ENCODE peak calls at places on chromosome 20, in six cellular contexts. J, O, Q, L, U and M are unnamed samples.

GRCh38 chr20:20018366-20018765 is 1.2 kb downstream of the NAA20 start:
- DNase-seq in J (no peak), O (no peak), Q (no peak), L (no peak), U (no peak), M (no peak)

GRCh38 chr20:44001667-44002596 is 87.3 kb downstream of the TOX2 start:
- DNase-seq in J (no peak), O (no peak), Q (no peak), L (no peak), U (no peak), M (no peak)

GRCh38 chr20:21118138-21118537 is 7.7 kb upstream of the KIZ start:
- DNase-seq in J (no peak), O (no peak), Q (no peak), L (no peak), U (no peak), M (no peak)

GRCh38 chr20:41386502-41387427 is 20.1 kb upstream of the EMILIN3 start:
- DNase-seq in J (peak; percentile 61), O (peak; percentile 62), Q (no peak), L (no peak), U (no peak), M (no peak)

GRCh38 chr20:8454137-8454712 is 322.2 kb downstream of the PLCB1 start:
- DNase-seq in J (no peak), O (peak; percentile 88), Q (no peak), L (no peak), U (no peak), M (no peak)

GRCh38 chr20:19745584-19745983 is 12.5 kb upstream of the RIN2 start:
- DNase-seq in J (no peak), O (no peak), Q (no peak), L (no peak), U (no peak), M (no peak)

GRCh38 chr20:3621111-3621510 is 42.1 kb downstream of the GFRA4 start:
- DNase-seq in J (no peak), O (no peak), Q (no peak), L (no peak), U (no peak), M (no peak)

GRCh38 chr20:32823737-32824588 is 4.2 kb downstream of the MAPRE1 start:
- DNase-seq in J (peak; percentile 26), O (peak; percentile 12), Q (no peak), L (no peak), U (no peak), M (no peak)

GRCh38 chr20:38872491-38873049 is 53.6 kb upstream of the FAM83D start:
- DNase-seq in J (no peak), O (no peak), Q (no peak), L (no peak), U (no peak), M (no peak)
- H3K4me3 ChIP-seq in J (no peak overlapping the region), O (no peak overlapping the region), Q (no peak overlapping the region), L (no peak overlapping the region), U (no peak overlapping the region), M (peak overlapping the region; percentile 21)

DNA sequence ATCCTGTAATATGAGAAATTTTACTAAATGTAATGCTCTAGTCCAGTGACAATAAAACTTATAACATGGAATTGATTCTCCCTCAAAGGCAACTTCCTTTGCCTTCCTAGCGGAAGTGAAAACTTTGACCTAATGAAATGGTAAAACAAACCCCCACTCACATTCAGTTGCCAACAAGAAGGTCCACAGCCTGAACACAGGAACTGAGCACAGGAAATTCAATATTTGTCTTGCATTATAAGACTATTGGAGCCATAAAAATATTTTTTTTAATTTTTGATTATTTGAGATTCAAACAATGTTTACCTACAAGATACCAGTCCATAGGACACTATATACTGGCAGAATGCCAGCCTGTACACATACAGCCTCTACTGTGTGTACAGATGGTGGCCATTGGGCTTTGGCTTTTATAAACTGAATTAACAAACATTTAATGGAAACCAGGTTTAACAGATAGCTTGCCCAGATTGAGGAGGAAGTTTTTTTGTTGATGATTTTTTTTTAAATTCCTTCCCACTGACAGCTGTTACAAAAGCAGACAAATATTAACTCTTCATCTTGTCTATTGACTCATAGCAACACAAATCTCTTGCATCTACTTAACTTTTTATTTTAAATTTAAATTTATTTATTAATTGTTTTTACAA is 481.5 kb upstream of the JAG1 start:
- DNase-seq in J (no peak), O (no peak), Q (no peak), L (no peak), U (no peak), M (no peak)
- H3K27ac ChIP-seq in J (no peak overlapping the region), O (no peak overlapping the region), Q (no peak overlapping the region), L (no peak overlapping the region), U (no peak overlapping the region), M (no peak overlapping the region)

GRCh38 chr20:51022803-51023616 is at the start of gene KCNG1:
- DNase-seq in J (peak; percentile 86), O (peak; percentile 67), Q (peak; percentile 79), L (peak; percentile 88), U (no peak), M (no peak)

GRCh38 chr20:51021067-51022025 is 1.6 kb downstream of the KCNG1 start:
- DNase-seq in J (no peak), O (peak; percentile 30), Q (no peak), L (no peak), U (no peak), M (no peak)

GRCh38 chr20:51022227-51022802 is 592 bp downstream of the KCNG1 start:
- DNase-seq in J (no peak), O (no peak), Q (no peak), L (no peak), U (no peak), M (no peak)

GRCh38 chr20:51019598-51020592 is 3.0 kb downstream of the KCNG1 start:
- DNase-seq in J (no peak), O (no peak), Q (no peak), L (no peak), U (no peak), M (no peak)

DNA sequence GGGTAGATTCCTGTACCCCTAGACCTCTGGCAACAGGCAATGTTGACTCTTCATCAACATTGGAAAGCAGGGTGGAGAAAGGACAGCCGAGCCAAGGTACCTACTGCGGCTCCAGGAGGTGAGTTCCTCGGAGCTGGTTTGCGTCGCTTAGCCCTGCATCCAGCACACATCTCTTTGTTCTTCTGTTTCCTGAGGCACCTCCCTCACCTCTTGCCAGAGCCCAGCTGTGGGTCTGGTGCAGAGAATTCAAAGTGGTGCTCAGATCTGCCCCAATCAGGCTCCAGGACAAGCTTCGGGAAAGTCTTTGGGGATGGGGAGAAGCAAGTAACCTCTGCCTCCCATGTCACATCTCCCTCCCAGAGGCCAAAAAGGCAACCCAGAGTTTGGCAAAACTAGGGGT is 2.2 kb downstream of the KCNG1 start:
- DNase-seq in J (no peak), O (no peak), Q (no peak), L (no peak), U (no peak), M (no peak)
- H3K4me3 ChIP-seq in J (no peak overlapping the region), O (no peak overlapping the region), Q (no peak overlapping the region), L (no peak overlapping the region), U (no peak overlapping the region), M (no peak overlapping the region)

GRCh38 chr20:25355866-25356265 is 34.8 kb downstream of the ABHD12 start:
- DNase-seq in J (no peak), O (no peak), Q (no peak), L (no peak), U (no peak), M (no peak)
- H3K27ac ChIP-seq in J (no peak overlapping the region), O (no peak overlapping the region), Q (no peak overlapping the region), L (no peak overlapping the region), U (no peak overlapping the region), M (no peak overlapping the region)

GRCh38 chr20:49497217-49497560 is 14.7 kb upstream of the KCNB1 start:
- DNase-seq in J (no peak), O (no peak), Q (no peak), L (no peak), U (no peak), M (no peak)
- H3K4me3 ChIP-seq in J (no peak overlapping the region), O (no peak overlapping the region), Q (no peak overlapping the region), L (no peak overlapping the region), U (no peak overlapping the region), M (no peak overlapping the region)

DNA sequence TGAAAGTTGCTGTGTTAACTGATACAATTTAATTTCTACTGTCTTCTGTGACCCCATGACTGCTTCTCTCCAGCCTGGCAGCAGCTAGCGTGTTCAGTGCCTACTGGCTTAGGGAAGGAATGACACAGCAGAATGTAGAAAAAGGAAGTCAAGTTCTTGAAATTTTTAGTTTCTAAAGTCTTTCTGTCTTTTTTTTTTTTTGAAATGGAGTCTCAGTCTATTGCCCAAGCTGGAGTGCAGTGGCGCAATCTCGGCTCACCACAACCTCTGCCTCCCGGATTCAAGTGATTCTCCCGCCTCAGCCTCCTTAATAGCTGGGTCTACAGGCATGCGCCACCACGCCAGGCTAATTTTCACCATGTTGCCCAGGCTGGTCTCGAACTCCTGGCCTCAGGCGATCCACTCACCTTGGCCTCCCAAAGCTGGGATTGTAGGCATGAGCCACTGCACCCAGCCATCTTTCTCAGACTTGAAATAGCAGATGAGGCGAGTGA is 39.3 kb downstream of the PCNA start:
- DNase-seq in J (peak; percentile 85), O (peak; percentile 69), Q (no peak), L (peak; percentile 92), U (peak; percentile 83), M (no peak)
- H3K27ac ChIP-seq in J (no peak overlapping the region), O (no peak overlapping the region), Q (no peak overlapping the region), L (peak overlapping the region; percentile 89), U (no peak overlapping the region), M (no peak overlapping the region)

GRCh38 chr20:35492352-35492751 is 37.0 kb downstream of the CEP250 start:
- DNase-seq in J (no peak), O (no peak), Q (no peak), L (no peak), U (no peak), M (no peak)
- H3K4me3 ChIP-seq in J (no peak overlapping the region), O (no peak overlapping the region), Q (no peak overlapping the region), L (no peak overlapping the region), U (no peak overlapping the region), M (peak overlapping the region; percentile 99)

GRCh38 chr20:1824834-1825233 is 70.4 kb upstream of the SIRPA start:
- DNase-seq in J (peak; percentile 16), O (no peak), Q (no peak), L (no peak), U (no peak), M (no peak)
- H3K27ac ChIP-seq in J (no peak overlapping the region), O (no peak overlapping the region), Q (no peak overlapping the region), L (no peak overlapping the region), U (no peak overlapping the region), M (no peak overlapping the region)

GRCh38 chr20:62774076-62774714 is 22.1 kb upstream of the MRGBP start:
- DNase-seq in J (no peak), O (no peak), Q (no peak), L (peak; percentile 67), U (no peak), M (no peak)
- H3K4me3 ChIP-seq in J (no peak overlapping the region), O (no peak overlapping the region), Q (no peak overlapping the region), L (no peak overlapping the region), U (no peak overlapping the region), M (no peak overlapping the region)

GRCh38 chr20:51412333-51412761 is 130.2 kb downstream of the NFATC2 start:
- DNase-seq in J (no peak), O (peak; percentile 41), Q (no peak), L (no peak), U (peak; percentile 36), M (no peak)
- H3K27ac ChIP-seq in J (no peak overlapping the region), O (no peak overlapping the region), Q (peak overlapping the region; percentile 28), L (no peak overlapping the region), U (peak overlapping the region; percentile 43), M (no peak overlapping the region)